ENCODE peak calls at places on chromosomes 11 and 22, in nine cellular contexts. J is transverse colon, S is GM12891, Z is suprapubic skin, X is HL-60, U is esophagus muscularis mucosa, Y is stomach, E is Panc1, H is H1. Q is an unnamed sample.

GRCh38 chr11:92272651-92273050 is 48.0 kb downstream of the FAT3 start:
- DNase-seq in Y (no peak), S (no peak), H (no peak), X (no peak), J (no peak), Z (no peak), U (peak), E (no peak), Q (no peak)

GRCh38 chr22:40478456-40479125 is 108.2 kb downstream of the SGSM3 start:
- DNase-seq in Z (no peak), X (no peak), S (no peak), H (no peak), Y (no peak), E (no peak), U (no peak), J (no peak), Q (no peak)

GRCh38 chr11:75450236-75450635 is 17.2 kb upstream of the KLHL35 start:
- DNase-seq in E (no peak), Z (no peak), X (no peak), J (no peak), Y (no peak), H (no peak), S (no peak), U (no peak), Q (no peak)

GRCh38 chr11:10722307-10722706 is 28.7 kb upstream of the CTR9 start:
- DNase-seq in H (no peak), U (no peak), S (no peak), Y (no peak), J (no peak), E (no peak), X (no peak), Z (no peak), Q (no peak)

GRCh38 chr11:111691731-111692130 is 74.5 kb downstream of the PPP2R1B start:
- DNase-seq in Y (no peak), Z (no peak), X (no peak), H (no peak), J (no peak), E (no peak), U (no peak), S (no peak), Q (no peak)

GRCh38 chr11:63767415-63768231 is 952 bp downstream of the ZFTA start:
- DNase-seq in H (peak), J (peak), Z (no peak), X (peak), U (no peak), S (peak), Y (no peak), E (no peak), Q (no peak)

GRCh38 chr11:45852712-45853101 is 5.4 kb downstream of the CRY2 start:
- DNase-seq in E (no peak), Z (no peak), J (no peak), S (peak), H (no peak), X (no peak), Y (no peak), U (no peak), Q (no peak)

GRCh38 chr11:2257023-2257700 is 13.2 kb downstream of the ASCL2 start:
- DNase-seq in H (no peak), E (no peak), J (no peak), S (no peak), U (peak), X (no peak), Y (peak), Z (peak), Q (peak)

GRCh38 chr22:26901228-26901816 is 243.9 kb downstream of the MIAT start:
- DNase-seq in S (no peak), U (no peak), Y (no peak), E (no peak), Z (no peak), H (no peak), X (no peak), J (no peak), Q (no peak)

GRCh38 chr11:95337175-95337957 is 106.4 kb upstream of the SESN3 start:
- DNase-seq in S (no peak), X (no peak), U (peak), Z (peak), Y (peak), H (no peak), E (no peak), J (peak), Q (peak)

GRCh38 chr22:24947881-24948280 is 1.4 kb upstream of the LHFPL7 start:
- DNase-seq in Z (no peak), E (no peak), X (no peak), H (no peak), S (no peak), J (no peak), U (no peak), Y (no peak), Q (no peak)

GRCh38 chr11:45204761-45205160 is 58.3 kb downstream of the PRDM11 start:
- DNase-seq in X (no peak), H (no peak), Y (no peak), Z (no peak), J (no peak), S (no peak), U (no peak), E (no peak), Q (no peak)

GRCh38 chr11:38672445-38672844 is 2074.4 kb upstream of the RAG2 start:
- DNase-seq in X (no peak), S (no peak), U (no peak), J (no peak), E (no peak), Y (no peak), Z (no peak), H (no peak), Q (no peak)

DNA sequence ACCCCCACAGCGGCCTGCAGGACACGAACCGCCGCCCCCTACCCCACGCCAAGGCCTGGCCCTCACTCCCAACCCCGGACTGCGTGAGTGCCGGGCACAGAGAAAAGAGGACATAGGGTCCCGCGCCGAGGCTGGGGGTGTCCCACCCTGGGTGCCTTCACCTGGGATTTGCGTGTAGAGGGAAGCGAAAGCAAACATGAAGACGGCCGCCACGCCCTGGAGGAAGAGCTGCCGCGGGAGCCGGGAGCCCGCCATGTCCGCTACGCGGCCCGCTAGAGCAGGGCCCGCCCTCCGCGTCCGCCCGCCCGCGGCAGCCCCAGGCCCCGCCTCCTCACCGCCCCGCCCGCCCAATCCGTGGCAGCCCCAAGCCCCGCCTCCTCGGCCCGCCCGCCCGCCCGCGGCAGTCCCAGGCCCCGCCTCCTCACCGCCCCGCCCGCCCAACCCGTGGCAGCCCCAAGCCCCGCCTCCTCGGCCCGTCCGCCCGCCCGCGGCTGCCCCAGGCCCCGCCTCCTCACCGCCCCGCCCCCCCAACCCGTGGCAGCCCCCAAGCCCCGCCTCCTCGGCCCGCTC is at the start of gene LMF2:
- DNase-seq in U (peak), H (no peak), J (peak), S (peak), Z (peak), Y (peak), X (peak), E (no peak), Q (peak)
- TF ChIP-seq POLR2AphosphoS5 in U (peak), H (no peak), J (peak), S (peak), Z (no peak), Y (peak), X (peak), E (no peak), Q (peak)

DNA sequence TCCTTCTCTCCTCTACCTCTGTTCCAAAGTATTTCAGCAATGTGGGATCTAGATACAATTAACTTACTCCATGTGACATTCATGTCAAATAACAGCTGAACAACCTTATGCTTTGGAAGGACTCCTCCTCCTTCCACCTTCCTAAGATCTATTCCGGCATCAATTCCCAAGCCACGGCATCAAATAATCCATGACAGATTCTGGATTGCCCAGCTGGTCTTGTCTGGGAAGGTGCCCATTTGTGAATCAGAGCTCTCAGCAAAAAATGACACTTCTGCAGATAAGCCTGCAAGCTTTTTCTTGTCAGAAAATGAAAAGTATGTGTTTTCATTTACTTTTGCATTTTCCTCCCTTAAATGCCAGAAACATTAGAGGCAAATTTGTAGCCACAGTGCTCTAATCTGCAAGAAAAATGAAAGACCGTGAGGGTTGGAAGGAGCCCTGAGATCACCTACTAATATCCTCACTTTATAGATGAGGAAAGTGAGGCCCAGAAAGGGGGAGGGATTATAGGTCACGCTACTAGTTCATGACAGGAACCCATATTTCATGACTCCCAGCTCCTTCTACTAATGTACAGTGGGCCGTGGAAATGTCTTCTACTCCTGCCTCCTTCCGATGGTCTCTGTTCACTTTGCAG is 124.0 kb downstream of the ME3 start:
- DNase-seq in Y (no peak), Z (no peak), U (no peak), X (no peak), J (no peak), H (no peak), E (no peak), S (no peak), Q (no peak)
- TF ChIP-seq POLR2AphosphoS5 in Y (no peak), Z (no peak), U (no peak), X (no peak), J (no peak), H (no peak), E (no peak), S (no peak), Q (no peak)

DNA sequence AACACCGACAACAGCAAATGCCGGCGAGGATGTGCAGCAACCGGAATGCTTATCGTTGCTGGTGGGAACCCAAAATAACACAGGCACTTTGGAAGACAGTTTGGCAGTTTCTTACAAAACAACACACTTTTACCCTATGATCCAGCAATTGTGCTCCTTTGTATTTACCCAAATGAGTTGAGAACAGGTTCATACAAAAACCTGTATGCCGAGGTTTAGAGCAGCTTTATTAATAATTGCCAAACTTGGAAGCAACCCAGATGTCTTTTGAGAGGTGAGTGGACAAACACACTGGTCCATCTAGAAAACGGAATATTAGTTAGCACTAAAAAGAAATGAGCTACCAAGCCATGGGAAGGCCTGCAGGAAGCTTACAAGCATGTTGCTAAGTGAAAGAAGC is 118.9 kb downstream of the CTTN start:
- DNase-seq in U (no peak), H (no peak), X (no peak), Y (no peak), E (no peak), Z (no peak), J (no peak), S (no peak), Q (peak)
- TF ChIP-seq POLR2AphosphoS5 in U (no peak), H (no peak), X (no peak), Y (no peak), E (no peak), Z (no peak), J (no peak), S (no peak), Q (no peak)

DNA sequence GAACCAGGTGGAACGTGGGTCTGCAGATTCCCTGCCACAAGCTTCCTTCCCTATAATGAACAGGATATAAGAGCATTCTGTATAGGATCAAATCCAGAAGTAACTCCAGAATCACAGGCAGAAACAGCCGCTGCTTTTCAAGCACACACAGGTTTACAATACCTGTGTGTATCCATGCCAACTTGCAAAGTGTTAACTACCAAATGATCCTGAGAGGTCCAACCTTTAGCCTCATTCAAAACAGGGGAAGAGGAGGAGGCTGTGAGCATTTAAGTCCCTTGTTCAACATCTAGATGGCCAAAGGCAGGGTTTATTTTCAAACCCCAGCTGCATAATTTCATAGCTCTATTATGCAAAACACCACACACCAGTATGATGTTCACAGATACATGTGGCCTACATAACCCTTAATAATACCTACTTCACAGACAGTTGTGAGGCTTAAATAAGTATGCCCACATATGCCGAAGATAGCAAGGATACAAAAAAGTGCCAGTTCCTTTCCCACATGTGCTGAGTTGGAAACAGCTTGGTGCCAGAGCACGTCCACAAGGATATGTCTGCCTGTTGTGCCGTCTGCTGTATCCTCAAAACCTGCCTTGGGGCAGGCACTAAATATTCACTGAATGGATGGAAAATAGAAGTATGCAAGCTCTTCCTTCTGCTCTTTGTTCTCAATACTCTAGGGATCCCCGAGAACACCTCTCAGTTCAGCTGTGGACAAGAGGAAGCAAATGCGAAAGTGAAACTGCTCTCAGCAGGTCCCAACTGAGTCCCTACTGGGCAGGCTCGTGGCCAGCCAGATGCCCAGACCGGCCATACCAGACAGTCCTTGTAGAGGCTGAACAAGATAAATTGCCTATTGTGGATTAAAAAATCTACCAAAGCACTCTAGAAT is 66.8 kb downstream of the LARGE1 start:
- DNase-seq in J (peak), E (no peak), H (no peak), Z (no peak), Y (peak), X (peak), S (peak), U (no peak), Q (peak)
- TF ChIP-seq POLR2AphosphoS5 in J (peak), E (no peak), H (no peak), Z (no peak), Y (peak), X (no peak), S (peak), U (no peak), Q (peak)

GRCh38 chr11:130512662-130513061 is 64.2 kb downstream of the ADAMTS15 start:
- DNase-seq in X (no peak), Z (no peak), J (no peak), Y (no peak), E (no peak), U (no peak), H (no peak), S (no peak), Q (no peak)

GRCh38 chr11:130508913-130509312 is 60.5 kb downstream of the ADAMTS15 start:
- DNase-seq in X (no peak), S (no peak), Y (no peak), H (no peak), J (no peak), Z (no peak), E (no peak), U (no peak), Q (no peak)

GRCh38 chr11:130509942-130510341 is 61.5 kb downstream of the ADAMTS15 start:
- DNase-seq in H (no peak), Y (no peak), J (no peak), S (no peak), X (no peak), Z (no peak), U (peak), E (no peak), Q (no peak)

GRCh38 chr11:130511765-130512164 is 63.3 kb downstream of the ADAMTS15 start:
- DNase-seq in S (no peak), X (no peak), U (no peak), Z (no peak), Y (no peak), E (no peak), J (no peak), H (no peak), Q (no peak)

GRCh38 chr11:130510407-130511006 is 62.1 kb downstream of the ADAMTS15 start:
- DNase-seq in S (no peak), H (no peak), J (no peak), Z (no peak), U (peak), X (no peak), Y (peak), E (no peak), Q (no peak)
- TF ChIP-seq POLR2AphosphoS5 in S (no peak), H (no peak), J (no peak), Z (no peak), U (no peak), X (no peak), Y (peak), E (no peak), Q (no peak)

Q was measured in spleen.